ENCODE peak calls at places on chromosomes 2 and 18, in five cellular contexts. One of them, this sample, is unnamed.

GRCh38 chr2:65366595-65367125 is 65.7 kb downstream of the SPRED2 start:
- DNase-seq in DND-41: no peak
- DNase-seq in endodermal cell: no peak
- DNase-seq in kidney: no peak
- DNase-seq in K562: peak
- DNase-seq in this sample: peak

GRCh38 chr2:44267269-44268258 is 7.7 kb upstream of the SLC3A1 start:
- DNase-seq in DND-41: no peak
- DNase-seq in endodermal cell: no peak
- DNase-seq in kidney: no peak
- DNase-seq in K562: no peak
- DNase-seq in this sample: no peak

GRCh38 chr18:53796042-53796729 is 428.3 kb downstream of the MBD2 start:
- DNase-seq in DND-41: no peak
- DNase-seq in endodermal cell: no peak
- DNase-seq in kidney: no peak
- DNase-seq in K562: no peak
- DNase-seq in this sample: peak

GRCh38 chr2:159933727-159934049 is 128.7 kb downstream of the PLA2R1 start:
- DNase-seq in DND-41: no peak
- DNase-seq in endodermal cell: no peak
- DNase-seq in kidney: no peak
- DNase-seq in K562: no peak
- DNase-seq in this sample: no peak

GRCh38 chr18:36187138-36187825 is at the start of gene MOCOS:
- DNase-seq in DND-41: no peak
- DNase-seq in endodermal cell: peak
- DNase-seq in kidney: peak
- DNase-seq in K562: peak
- DNase-seq in this sample: peak

GRCh38 chr2:100741880-100742814 is 77.8 kb upstream of the NPAS2 start:
- DNase-seq in DND-41: no peak
- DNase-seq in endodermal cell: no peak
- DNase-seq in kidney: no peak
- DNase-seq in K562: no peak
- DNase-seq in this sample: no peak

GRCh38 chr2:127176371-127177311 is 43.5 kb downstream of the CYP27C1 start:
- DNase-seq in DND-41: no peak
- DNase-seq in endodermal cell: peak
- DNase-seq in kidney: peak
- DNase-seq in K562: no peak
- DNase-seq in this sample: peak

GRCh38 chr18:51196116-51196810 is 1.2 kb downstream of the MEX3C start:
- DNase-seq in DND-41: peak
- DNase-seq in endodermal cell: peak
- DNase-seq in kidney: peak
- DNase-seq in K562: peak
- DNase-seq in this sample: peak

GRCh38 chr2:167177196-167177595 is 288.9 kb downstream of the XIRP2 start:
- DNase-seq in DND-41: no peak
- DNase-seq in endodermal cell: no peak
- DNase-seq in kidney: no peak
- DNase-seq in K562: no peak
- DNase-seq in this sample: no peak

GRCh38 chr2:226439337-226439736 is 360.3 kb downstream of the IRS1 start:
- DNase-seq in DND-41: peak
- DNase-seq in endodermal cell: no peak
- DNase-seq in kidney: no peak
- DNase-seq in K562: no peak
- DNase-seq in this sample: no peak

GRCh38 chr18:79511671-79512301 is 116.1 kb downstream of the NFATC1 start:
- DNase-seq in DND-41: no peak
- DNase-seq in endodermal cell: peak
- DNase-seq in kidney: peak
- DNase-seq in K562: no peak
- DNase-seq in this sample: no peak

GRCh38 chr2:71226391-71226964 is 425 bp downstream of the PAIP2B start:
- DNase-seq in DND-41: no peak
- DNase-seq in endodermal cell: peak
- DNase-seq in kidney: peak
- DNase-seq in K562: no peak
- DNase-seq in this sample: peak

GRCh38 chr2:64469261-64469660 is 15.3 kb downstream of the LGALSL start:
- DNase-seq in DND-41: no peak
- DNase-seq in endodermal cell: no peak
- DNase-seq in kidney: no peak
- DNase-seq in K562: no peak
- DNase-seq in this sample: no peak

GRCh38 chr2:19829672-19830071 is 72.1 kb downstream of the TTC32 start:
- DNase-seq in DND-41: no peak
- DNase-seq in endodermal cell: no peak
- DNase-seq in kidney: no peak
- DNase-seq in K562: no peak
- DNase-seq in this sample: no peak

GRCh38 chr18:54742654-54743053 is 85.6 kb upstream of the RAB27B start:
- DNase-seq in DND-41: no peak
- DNase-seq in endodermal cell: no peak
- DNase-seq in kidney: peak
- DNase-seq in K562: no peak
- DNase-seq in this sample: peak

GRCh38 chr2:30422437-30422805 is 24.6 kb upstream of the LCLAT1 start:
- DNase-seq in DND-41: peak
- DNase-seq in endodermal cell: no peak
- DNase-seq in kidney: no peak
- DNase-seq in K562: peak
- DNase-seq in this sample: no peak

GRCh38 chr2:227595797-227596196 is 2.9 kb upstream of the SCYGR2 start:
- DNase-seq in DND-41: no peak
- DNase-seq in endodermal cell: no peak
- DNase-seq in kidney: no peak
- DNase-seq in K562: no peak
- DNase-seq in this sample: no peak

GRCh38 chr2:44886409-44886808 is 55.1 kb upstream of the SIX3 start:
- DNase-seq in DND-41: no peak
- DNase-seq in endodermal cell: no peak
- DNase-seq in kidney: no peak
- DNase-seq in K562: no peak
- DNase-seq in this sample: no peak

GRCh38 chr2:159984034-159984433 is 78.4 kb downstream of the PLA2R1 start:
- DNase-seq in DND-41: no peak
- DNase-seq in endodermal cell: no peak
- DNase-seq in kidney: no peak
- DNase-seq in K562: no peak
- DNase-seq in this sample: no peak

GRCh38 chr2:72040629-72041403 is 106.8 kb downstream of the CYP26B1 start:
- DNase-seq in DND-41: no peak
- DNase-seq in endodermal cell: no peak
- DNase-seq in kidney: no peak
- DNase-seq in K562: no peak
- DNase-seq in this sample: no peak

GRCh38 chr2:69036926-69037325 is 23.9 kb downstream of the ANTXR1 start:
- DNase-seq in DND-41: no peak
- DNase-seq in endodermal cell: no peak
- DNase-seq in kidney: no peak
- DNase-seq in K562: no peak
- DNase-seq in this sample: no peak

GRCh38 chr2:99471635-99472326 is 18.0 kb downstream of the REV1 start:
- DNase-seq in DND-41: no peak
- DNase-seq in endodermal cell: no peak
- DNase-seq in kidney: no peak
- DNase-seq in K562: no peak
- DNase-seq in this sample: no peak

GRCh38 chr2:157903626-157904025 is 27.5 kb upstream of the ACVR1 start:
- DNase-seq in DND-41: no peak
- DNase-seq in endodermal cell: no peak
- DNase-seq in kidney: no peak
- DNase-seq in K562: no peak
- DNase-seq in this sample: no peak

GRCh38 chr2:314561-315336 is 26.9 kb upstream of the ALKAL2 start:
- DNase-seq in DND-41: no peak
- DNase-seq in endodermal cell: peak
- DNase-seq in kidney: peak
- DNase-seq in K562: no peak
- DNase-seq in this sample: no peak

GRCh38 chr18:58235001-58235436 is 191.0 kb downstream of the NEDD4L start:
- DNase-seq in DND-41: no peak
- DNase-seq in endodermal cell: no peak
- DNase-seq in kidney: no peak
- DNase-seq in K562: no peak
- DNase-seq in this sample: peak

GRCh38 chr18:8519102-8519501 is 90.1 kb upstream of the RAB12 start:
- DNase-seq in DND-41: no peak
- DNase-seq in endodermal cell: no peak
- DNase-seq in kidney: no peak
- DNase-seq in K562: no peak
- DNase-seq in this sample: no peak

GRCh38 chr18:13446024-13446423 is 227.5 kb downstream of the LDLRAD4 start:
- DNase-seq in DND-41: peak
- DNase-seq in endodermal cell: no peak
- DNase-seq in kidney: no peak
- DNase-seq in K562: no peak
- DNase-seq in this sample: no peak

GRCh38 chr2:33278245-33278943 is 198.1 kb upstream of the RASGRP3 start:
- DNase-seq in DND-41: no peak
- DNase-seq in endodermal cell: no peak
- DNase-seq in kidney: no peak
- DNase-seq in K562: no peak
- DNase-seq in this sample: no peak

GRCh38 chr18:45951021-45951714 is 16.0 kb downstream of the EPG5 start:
- DNase-seq in DND-41: no peak
- DNase-seq in endodermal cell: no peak
- DNase-seq in kidney: no peak
- DNase-seq in K562: no peak
- DNase-seq in this sample: no peak

GRCh38 chr2:54999182-54999581 is 51.1 kb downstream of the RTN4 start:
- DNase-seq in DND-41: no peak
- DNase-seq in endodermal cell: no peak
- DNase-seq in kidney: no peak
- DNase-seq in K562: no peak
- DNase-seq in this sample: no peak

GRCh38 chr2:38191516-38191915 is 115.6 kb upstream of the CYP1B1 start:
- DNase-seq in DND-41: no peak
- DNase-seq in endodermal cell: no peak
- DNase-seq in kidney: no peak
- DNase-seq in K562: no peak
- DNase-seq in this sample: no peak
- H3K9ac ChIP-seq in DND-41: no peak
- H3K9ac ChIP-seq in endodermal cell: no peak
- H3K9ac ChIP-seq in kidney: no peak
- H3K9ac ChIP-seq in K562: no peak
- H3K9ac ChIP-seq in this sample: no peak

DNA sequence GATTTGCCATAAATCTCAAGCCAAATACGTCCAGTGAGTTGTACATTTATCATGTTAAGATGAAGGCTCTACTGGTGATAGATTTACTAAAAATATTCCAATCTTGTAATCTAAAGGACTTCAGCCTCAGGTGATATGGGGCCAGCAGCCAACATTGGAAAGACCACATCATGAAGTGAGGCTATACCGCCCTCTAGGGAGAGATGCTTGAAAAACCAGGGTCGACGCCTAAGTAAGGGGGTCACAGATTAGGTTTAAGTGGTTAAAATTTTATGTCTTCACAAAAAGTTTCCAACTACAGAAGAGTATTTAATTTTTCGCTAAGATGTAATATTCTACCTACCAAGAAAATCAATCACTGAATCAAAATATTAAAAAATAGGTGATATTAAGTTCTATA is 33.3 kb downstream of the DOCK10 start:
- DNase-seq in DND-41: peak
- DNase-seq in endodermal cell: peak
- DNase-seq in kidney: no peak
- DNase-seq in K562: no peak
- DNase-seq in this sample: peak
- H3K9ac ChIP-seq in DND-41: no peak
- H3K9ac ChIP-seq in endodermal cell: no peak
- H3K9ac ChIP-seq in kidney: no peak
- H3K9ac ChIP-seq in K562: no peak
- H3K9ac ChIP-seq in this sample: no peak

DNA sequence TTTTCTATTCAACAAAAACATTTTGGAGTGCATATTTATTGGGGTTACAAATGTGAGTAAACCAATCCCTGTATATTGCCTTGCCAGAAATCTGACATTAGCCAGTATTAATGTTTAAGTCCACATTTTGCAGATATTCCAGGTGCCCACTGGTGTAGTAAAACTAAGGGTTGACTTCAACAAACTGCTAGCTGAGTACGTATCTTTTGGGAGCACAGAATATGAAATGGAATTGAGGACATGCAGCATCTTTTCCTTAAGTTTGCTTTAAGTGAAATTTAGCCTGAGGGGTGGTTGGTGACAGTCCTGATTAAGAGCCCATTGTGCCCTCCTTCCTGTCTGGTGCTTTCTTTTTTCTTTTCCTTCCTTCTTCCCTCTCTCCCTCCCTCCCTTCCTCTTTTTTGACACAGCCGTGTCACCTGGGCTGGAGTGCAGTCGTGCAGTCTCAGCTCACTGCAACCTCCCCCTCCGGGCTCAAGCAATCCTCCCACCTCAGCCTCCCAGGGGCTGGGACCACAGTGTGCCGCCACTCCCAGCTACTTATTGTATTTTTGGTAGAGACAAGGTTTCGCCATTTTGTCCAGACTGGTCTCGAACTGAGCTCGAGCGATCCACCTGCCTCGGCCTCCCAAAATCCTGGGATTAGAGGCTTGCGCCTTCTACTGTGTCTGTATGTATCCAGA is 1.6 kb downstream of the NUP35 start:
- DNase-seq in DND-41: peak
- DNase-seq in endodermal cell: no peak
- DNase-seq in kidney: no peak
- DNase-seq in K562: no peak
- DNase-seq in this sample: no peak
- H3K9ac ChIP-seq in DND-41: peak
- H3K9ac ChIP-seq in endodermal cell: no peak
- H3K9ac ChIP-seq in kidney: no peak
- H3K9ac ChIP-seq in K562: peak
- H3K9ac ChIP-seq in this sample: no peak

GRCh38 chr2:85886585-85886984 is 2.2 kb downstream of the ST3GAL5 start:
- DNase-seq in DND-41: no peak
- DNase-seq in endodermal cell: no peak
- DNase-seq in kidney: peak
- DNase-seq in K562: peak
- DNase-seq in this sample: peak
- H3K9ac ChIP-seq in DND-41: peak
- H3K9ac ChIP-seq in endodermal cell: no peak
- H3K9ac ChIP-seq in kidney: no peak
- H3K9ac ChIP-seq in K562: peak
- H3K9ac ChIP-seq in this sample: no peak